ENCODE peak calls at places on chromosome 9, in six cellular contexts. One of them, this sample, is unnamed.

GRCh38 chr9:116873441-116873840 is 186.3 kb downstream of the TRIM32 start:
- DNase-seq in Daoy: no peak
- DNase-seq in cerebellum: no peak
- DNase-seq in NCI-H1417: no peak
- DNase-seq in myocyte: no peak
- DNase-seq in activated effector memory CD4-positive, alpha-beta T cell treated with anti-CD3 and anti-CD28 coated beads, Interleukin-2, amount 50 U/mL, for 16 hours: no peak
- DNase-seq in this sample: no peak

GRCh38 chr9:37100750-37101149 is 19.6 kb upstream of the ZCCHC7 start:
- DNase-seq in Daoy: no peak
- DNase-seq in cerebellum: no peak
- DNase-seq in NCI-H1417: no peak
- DNase-seq in myocyte: no peak
- DNase-seq in activated effector memory CD4-positive, alpha-beta T cell treated with anti-CD3 and anti-CD28 coated beads, Interleukin-2, amount 50 U/mL, for 16 hours: no peak
- DNase-seq in this sample: no peak

GRCh38 chr9:15299374-15299939 is 7.6 kb downstream of the TTC39B start:
- DNase-seq in Daoy: no peak
- DNase-seq in cerebellum: no peak
- DNase-seq in NCI-H1417: no peak
- DNase-seq in myocyte: no peak
- DNase-seq in activated effector memory CD4-positive, alpha-beta T cell treated with anti-CD3 and anti-CD28 coated beads, Interleukin-2, amount 50 U/mL, for 16 hours: peak
- DNase-seq in this sample: no peak

GRCh38 chr9:133403766-133404439 is 13.9 kb downstream of the REXO4 start:
- DNase-seq in Daoy: peak
- DNase-seq in cerebellum: no peak
- DNase-seq in NCI-H1417: peak
- DNase-seq in myocyte: no peak
- DNase-seq in activated effector memory CD4-positive, alpha-beta T cell treated with anti-CD3 and anti-CD28 coated beads, Interleukin-2, amount 50 U/mL, for 16 hours: peak
- DNase-seq in this sample: no peak

GRCh38 chr9:131667576-131667975 is 72.3 kb downstream of the RAPGEF1 start:
- DNase-seq in Daoy: peak
- DNase-seq in cerebellum: no peak
- DNase-seq in NCI-H1417: no peak
- DNase-seq in myocyte: no peak
- DNase-seq in activated effector memory CD4-positive, alpha-beta T cell treated with anti-CD3 and anti-CD28 coated beads, Interleukin-2, amount 50 U/mL, for 16 hours: peak
- DNase-seq in this sample: no peak

GRCh38 chr9:83066771-83067170 is 3.8 kb upstream of the RASEF start:
- DNase-seq in Daoy: peak
- DNase-seq in cerebellum: no peak
- DNase-seq in NCI-H1417: no peak
- DNase-seq in myocyte: peak
- DNase-seq in activated effector memory CD4-positive, alpha-beta T cell treated with anti-CD3 and anti-CD28 coated beads, Interleukin-2, amount 50 U/mL, for 16 hours: no peak
- DNase-seq in this sample: peak

GRCh38 chr9:126528967-126529366 is 84.8 kb upstream of the LMX1B start:
- DNase-seq in Daoy: no peak
- DNase-seq in cerebellum: no peak
- DNase-seq in NCI-H1417: no peak
- DNase-seq in myocyte: no peak
- DNase-seq in activated effector memory CD4-positive, alpha-beta T cell treated with anti-CD3 and anti-CD28 coated beads, Interleukin-2, amount 50 U/mL, for 16 hours: no peak
- DNase-seq in this sample: no peak

GRCh38 chr9:26723486-26723885 is 169.1 kb downstream of the CAAP1 start:
- DNase-seq in Daoy: peak
- DNase-seq in cerebellum: no peak
- DNase-seq in NCI-H1417: no peak
- DNase-seq in myocyte: peak
- DNase-seq in activated effector memory CD4-positive, alpha-beta T cell treated with anti-CD3 and anti-CD28 coated beads, Interleukin-2, amount 50 U/mL, for 16 hours: peak
- DNase-seq in this sample: peak

GRCh38 chr9:4714266-4715016 is 26.6 kb downstream of the AK3 start:
- DNase-seq in Daoy: no peak
- DNase-seq in cerebellum: no peak
- DNase-seq in NCI-H1417: no peak
- DNase-seq in myocyte: no peak
- DNase-seq in activated effector memory CD4-positive, alpha-beta T cell treated with anti-CD3 and anti-CD28 coated beads, Interleukin-2, amount 50 U/mL, for 16 hours: no peak
- DNase-seq in this sample: no peak

GRCh38 chr9:12785251-12785880 is 10.5 kb downstream of the LURAP1L start:
- DNase-seq in Daoy: peak
- DNase-seq in cerebellum: no peak
- DNase-seq in NCI-H1417: no peak
- DNase-seq in myocyte: peak
- DNase-seq in activated effector memory CD4-positive, alpha-beta T cell treated with anti-CD3 and anti-CD28 coated beads, Interleukin-2, amount 50 U/mL, for 16 hours: no peak
- DNase-seq in this sample: peak

GRCh38 chr9:4334439-4334838 is 34.6 kb upstream of the GLIS3 start:
- DNase-seq in Daoy: peak
- DNase-seq in cerebellum: peak
- DNase-seq in NCI-H1417: peak
- DNase-seq in myocyte: no peak
- DNase-seq in activated effector memory CD4-positive, alpha-beta T cell treated with anti-CD3 and anti-CD28 coated beads, Interleukin-2, amount 50 U/mL, for 16 hours: no peak
- DNase-seq in this sample: no peak

GRCh38 chr9:134571326-134571871 is 70.2 kb upstream of the COL5A1 start:
- DNase-seq in Daoy: no peak
- DNase-seq in cerebellum: no peak
- DNase-seq in NCI-H1417: no peak
- DNase-seq in myocyte: no peak
- DNase-seq in activated effector memory CD4-positive, alpha-beta T cell treated with anti-CD3 and anti-CD28 coated beads, Interleukin-2, amount 50 U/mL, for 16 hours: peak
- DNase-seq in this sample: peak

GRCh38 chr9:89871871-89872331 is 267.1 kb downstream of the GADD45G start:
- DNase-seq in Daoy: no peak
- DNase-seq in cerebellum: no peak
- DNase-seq in NCI-H1417: no peak
- DNase-seq in myocyte: no peak
- DNase-seq in activated effector memory CD4-positive, alpha-beta T cell treated with anti-CD3 and anti-CD28 coated beads, Interleukin-2, amount 50 U/mL, for 16 hours: peak
- DNase-seq in this sample: no peak

GRCh38 chr9:76374702-76375543 is 19.3 kb downstream of the RFK start:
- DNase-seq in Daoy: peak
- DNase-seq in cerebellum: no peak
- DNase-seq in NCI-H1417: no peak
- DNase-seq in myocyte: peak
- DNase-seq in activated effector memory CD4-positive, alpha-beta T cell treated with anti-CD3 and anti-CD28 coated beads, Interleukin-2, amount 50 U/mL, for 16 hours: no peak
- DNase-seq in this sample: peak

GRCh38 chr9:114400219-114400618 is 12.4 kb upstream of the AKNA start:
- DNase-seq in Daoy: no peak
- DNase-seq in cerebellum: no peak
- DNase-seq in NCI-H1417: no peak
- DNase-seq in myocyte: no peak
- DNase-seq in activated effector memory CD4-positive, alpha-beta T cell treated with anti-CD3 and anti-CD28 coated beads, Interleukin-2, amount 50 U/mL, for 16 hours: no peak
- DNase-seq in this sample: no peak

GRCh38 chr9:99578666-99579065 is 243.0 kb upstream of the NR4A3 start:
- DNase-seq in Daoy: no peak
- DNase-seq in cerebellum: no peak
- DNase-seq in NCI-H1417: no peak
- DNase-seq in myocyte: no peak
- DNase-seq in activated effector memory CD4-positive, alpha-beta T cell treated with anti-CD3 and anti-CD28 coated beads, Interleukin-2, amount 50 U/mL, for 16 hours: no peak
- DNase-seq in this sample: no peak

GRCh38 chr9:15512204-15512603 is 1.4 kb upstream of the PSIP1 start:
- DNase-seq in Daoy: no peak
- DNase-seq in cerebellum: no peak
- DNase-seq in NCI-H1417: no peak
- DNase-seq in myocyte: no peak
- DNase-seq in activated effector memory CD4-positive, alpha-beta T cell treated with anti-CD3 and anti-CD28 coated beads, Interleukin-2, amount 50 U/mL, for 16 hours: no peak
- DNase-seq in this sample: no peak

GRCh38 chr9:136745389-136746218 is 2.7 kb downstream of the LCN6 start:
- DNase-seq in Daoy: no peak
- DNase-seq in cerebellum: no peak
- DNase-seq in NCI-H1417: no peak
- DNase-seq in myocyte: no peak
- DNase-seq in activated effector memory CD4-positive, alpha-beta T cell treated with anti-CD3 and anti-CD28 coated beads, Interleukin-2, amount 50 U/mL, for 16 hours: no peak
- DNase-seq in this sample: no peak

GRCh38 chr9:87405677-87406544 is 91.8 kb upstream of the DAPK1 start:
- DNase-seq in Daoy: no peak
- DNase-seq in cerebellum: no peak
- DNase-seq in NCI-H1417: no peak
- DNase-seq in myocyte: peak
- DNase-seq in activated effector memory CD4-positive, alpha-beta T cell treated with anti-CD3 and anti-CD28 coated beads, Interleukin-2, amount 50 U/mL, for 16 hours: no peak
- DNase-seq in this sample: no peak

GRCh38 chr9:97660847-97661246 is 27.2 kb downstream of the NCBP1 start:
- DNase-seq in Daoy: no peak
- DNase-seq in cerebellum: no peak
- DNase-seq in NCI-H1417: no peak
- DNase-seq in myocyte: no peak
- DNase-seq in activated effector memory CD4-positive, alpha-beta T cell treated with anti-CD3 and anti-CD28 coated beads, Interleukin-2, amount 50 U/mL, for 16 hours: no peak
- DNase-seq in this sample: no peak

GRCh38 chr9:129542761-129543160 is 78.1 kb downstream of the C9orf50 start:
- DNase-seq in Daoy: no peak
- DNase-seq in cerebellum: no peak
- DNase-seq in NCI-H1417: no peak
- DNase-seq in myocyte: no peak
- DNase-seq in activated effector memory CD4-positive, alpha-beta T cell treated with anti-CD3 and anti-CD28 coated beads, Interleukin-2, amount 50 U/mL, for 16 hours: no peak
- DNase-seq in this sample: no peak

GRCh38 chr9:121299467-121300282 is 31.7 kb downstream of the GSN start:
- DNase-seq in Daoy: peak
- DNase-seq in cerebellum: no peak
- DNase-seq in NCI-H1417: no peak
- DNase-seq in myocyte: no peak
- DNase-seq in activated effector memory CD4-positive, alpha-beta T cell treated with anti-CD3 and anti-CD28 coated beads, Interleukin-2, amount 50 U/mL, for 16 hours: no peak
- DNase-seq in this sample: no peak

GRCh38 chr9:37969558-37970300 is 65.8 kb upstream of the SLC25A51 start:
- DNase-seq in Daoy: no peak
- DNase-seq in cerebellum: no peak
- DNase-seq in NCI-H1417: no peak
- DNase-seq in myocyte: no peak
- DNase-seq in activated effector memory CD4-positive, alpha-beta T cell treated with anti-CD3 and anti-CD28 coated beads, Interleukin-2, amount 50 U/mL, for 16 hours: no peak
- DNase-seq in this sample: no peak

GRCh38 chr9:134545213-134546211 is 96.1 kb upstream of the COL5A1 start:
- DNase-seq in Daoy: peak
- DNase-seq in cerebellum: no peak
- DNase-seq in NCI-H1417: no peak
- DNase-seq in myocyte: no peak
- DNase-seq in activated effector memory CD4-positive, alpha-beta T cell treated with anti-CD3 and anti-CD28 coated beads, Interleukin-2, amount 50 U/mL, for 16 hours: no peak
- DNase-seq in this sample: peak

GRCh38 chr9:94927762-94928158 is 201.3 kb downstream of the AOPEP start:
- DNase-seq in Daoy: no peak
- DNase-seq in cerebellum: no peak
- DNase-seq in NCI-H1417: no peak
- DNase-seq in myocyte: no peak
- DNase-seq in activated effector memory CD4-positive, alpha-beta T cell treated with anti-CD3 and anti-CD28 coated beads, Interleukin-2, amount 50 U/mL, for 16 hours: no peak
- DNase-seq in this sample: no peak

GRCh38 chr9:33748633-33749304 is 46.6 kb upstream of the PRSS3 start:
- DNase-seq in Daoy: no peak
- DNase-seq in cerebellum: no peak
- DNase-seq in NCI-H1417: no peak
- DNase-seq in myocyte: no peak
- DNase-seq in activated effector memory CD4-positive, alpha-beta T cell treated with anti-CD3 and anti-CD28 coated beads, Interleukin-2, amount 50 U/mL, for 16 hours: no peak
- DNase-seq in this sample: no peak

GRCh38 chr9:27529316-27530278 is at the start of gene MOB3B:
- DNase-seq in Daoy: peak
- DNase-seq in cerebellum: peak
- DNase-seq in NCI-H1417: peak
- DNase-seq in myocyte: peak
- DNase-seq in activated effector memory CD4-positive, alpha-beta T cell treated with anti-CD3 and anti-CD28 coated beads, Interleukin-2, amount 50 U/mL, for 16 hours: peak
- DNase-seq in this sample: no peak

GRCh38 chr9:98851730-98852462 is 44.4 kb downstream of the GALNT12 start:
- DNase-seq in Daoy: no peak
- DNase-seq in cerebellum: no peak
- DNase-seq in NCI-H1417: no peak
- DNase-seq in myocyte: no peak
- DNase-seq in activated effector memory CD4-positive, alpha-beta T cell treated with anti-CD3 and anti-CD28 coated beads, Interleukin-2, amount 50 U/mL, for 16 hours: no peak
- DNase-seq in this sample: no peak

GRCh38 chr9:33297455-33297854 is 7.1 kb downstream of the NFX1 start:
- DNase-seq in Daoy: no peak
- DNase-seq in cerebellum: no peak
- DNase-seq in NCI-H1417: no peak
- DNase-seq in myocyte: peak
- DNase-seq in activated effector memory CD4-positive, alpha-beta T cell treated with anti-CD3 and anti-CD28 coated beads, Interleukin-2, amount 50 U/mL, for 16 hours: no peak
- DNase-seq in this sample: no peak

GRCh38 chr9:96554326-96554725 is 65.3 kb downstream of the CDC14B start:
- DNase-seq in Daoy: no peak
- DNase-seq in cerebellum: no peak
- DNase-seq in NCI-H1417: no peak
- DNase-seq in myocyte: no peak
- DNase-seq in activated effector memory CD4-positive, alpha-beta T cell treated with anti-CD3 and anti-CD28 coated beads, Interleukin-2, amount 50 U/mL, for 16 hours: no peak
- DNase-seq in this sample: no peak

GRCh38 chr9:136552117-136552685 is 6.4 kb upstream of the NOTCH1 start:
- DNase-seq in Daoy: peak
- DNase-seq in cerebellum: no peak
- DNase-seq in NCI-H1417: no peak
- DNase-seq in myocyte: no peak
- DNase-seq in activated effector memory CD4-positive, alpha-beta T cell treated with anti-CD3 and anti-CD28 coated beads, Interleukin-2, amount 50 U/mL, for 16 hours: no peak
- DNase-seq in this sample: no peak

GRCh38 chr9:110016340-110016739 is 191.6 kb downstream of the C9orf152 start:
- DNase-seq in Daoy: peak
- DNase-seq in cerebellum: no peak
- DNase-seq in NCI-H1417: no peak
- DNase-seq in myocyte: peak
- DNase-seq in activated effector memory CD4-positive, alpha-beta T cell treated with anti-CD3 and anti-CD28 coated beads, Interleukin-2, amount 50 U/mL, for 16 hours: no peak
- DNase-seq in this sample: peak

GRCh38 chr9:1320667-1321195 is 270.6 kb downstream of the DMRT2 start:
- DNase-seq in Daoy: no peak
- DNase-seq in cerebellum: no peak
- DNase-seq in NCI-H1417: no peak
- DNase-seq in myocyte: no peak
- DNase-seq in activated effector memory CD4-positive, alpha-beta T cell treated with anti-CD3 and anti-CD28 coated beads, Interleukin-2, amount 50 U/mL, for 16 hours: no peak
- DNase-seq in this sample: no peak

GRCh38 chr9:95836072-95836471 is 39.4 kb upstream of the ERCC6L2 start:
- DNase-seq in Daoy: no peak
- DNase-seq in cerebellum: no peak
- DNase-seq in NCI-H1417: no peak
- DNase-seq in myocyte: no peak
- DNase-seq in activated effector memory CD4-positive, alpha-beta T cell treated with anti-CD3 and anti-CD28 coated beads, Interleukin-2, amount 50 U/mL, for 16 hours: no peak
- DNase-seq in this sample: no peak

GRCh38 chr9:80968611-80969010 is 720.7 kb downstream of the TLE1 start:
- DNase-seq in Daoy: peak
- DNase-seq in cerebellum: no peak
- DNase-seq in NCI-H1417: no peak
- DNase-seq in myocyte: peak
- DNase-seq in activated effector memory CD4-positive, alpha-beta T cell treated with anti-CD3 and anti-CD28 coated beads, Interleukin-2, amount 50 U/mL, for 16 hours: no peak
- DNase-seq in this sample: peak

GRCh38 chr9:121648172-121648571 is 3.3 kb upstream of the DAB2IP start:
- DNase-seq in Daoy: no peak
- DNase-seq in cerebellum: no peak
- DNase-seq in NCI-H1417: no peak
- DNase-seq in myocyte: no peak
- DNase-seq in activated effector memory CD4-positive, alpha-beta T cell treated with anti-CD3 and anti-CD28 coated beads, Interleukin-2, amount 50 U/mL, for 16 hours: no peak
- DNase-seq in this sample: no peak

GRCh38 chr9:81538929-81539716 is 150.2 kb downstream of the TLE1 start:
- DNase-seq in Daoy: no peak
- DNase-seq in cerebellum: no peak
- DNase-seq in NCI-H1417: peak
- DNase-seq in myocyte: no peak
- DNase-seq in activated effector memory CD4-positive, alpha-beta T cell treated with anti-CD3 and anti-CD28 coated beads, Interleukin-2, amount 50 U/mL, for 16 hours: no peak
- DNase-seq in this sample: no peak

GRCh38 chr9:36656842-36657241 is 84.1 kb downstream of the MELK start:
- DNase-seq in Daoy: no peak
- DNase-seq in cerebellum: no peak
- DNase-seq in NCI-H1417: no peak
- DNase-seq in myocyte: no peak
- DNase-seq in activated effector memory CD4-positive, alpha-beta T cell treated with anti-CD3 and anti-CD28 coated beads, Interleukin-2, amount 50 U/mL, for 16 hours: no peak
- DNase-seq in this sample: no peak

GRCh38 chr9:132912131-132912530 is 32.3 kb downstream of the TSC1 start:
- DNase-seq in Daoy: no peak
- DNase-seq in cerebellum: no peak
- DNase-seq in NCI-H1417: no peak
- DNase-seq in myocyte: no peak
- DNase-seq in activated effector memory CD4-positive, alpha-beta T cell treated with anti-CD3 and anti-CD28 coated beads, Interleukin-2, amount 50 U/mL, for 16 hours: no peak
- DNase-seq in this sample: no peak

This sample was measured in H4.